ENCODE peak calls at places on chromosomes 7 and 10, in four cellular contexts. V is breast epithelium, G is Caco-2, Z is stomach. E is an unnamed sample. For H3K27me3 and H3K4me1, the result is how much of the 10 kb centered on the place peaks cover.

GRCh38 chr10:109103278-109103677 is 820.0 kb downstream of the XPNPEP1 start:
- DNase-seq in V (no peak), G (no peak), Z (no peak), E (no peak)

GRCh38 chr10:86671419-86671818 is 3.1 kb downstream of the LDB3 start:
- DNase-seq in V (no peak), G (peak), Z (peak), E (no peak)

GRCh38 chr10:101136708-101137121 is 5.6 kb downstream of the TLX1 start:
- DNase-seq in V (no peak), G (no peak), Z (no peak), E (no peak)

GRCh38 chr10:7329219-7329618 is 81.6 kb downstream of the SFMBT2 start:
- DNase-seq in V (no peak), G (no peak), Z (no peak), E (no peak)

GRCh38 chr10:119706521-119707278 is 19.1 kb upstream of the INPP5F start:
- DNase-seq in V (no peak), G (no peak), Z (no peak), E (no peak)

GRCh38 chr7:70700935-70701425 is 431.0 kb upstream of the GALNT17 start:
- DNase-seq in V (no peak), G (no peak), Z (no peak), E (no peak)

GRCh38 chr7:24917510-24918239 is 62.3 kb downstream of the OSBPL3 start:
- DNase-seq in V (no peak), G (no peak), Z (no peak), E (no peak)

GRCh38 chr7:158541330-158542010 is 46.2 kb downstream of the PTPRN2 start:
- DNase-seq in V (no peak), G (no peak), Z (no peak), E (peak)

GRCh38 chr10:129774736-129775401 is 189.2 kb downstream of the EBF3 start:
- DNase-seq in V (no peak), G (peak), Z (peak), E (no peak)

GRCh38 chr10:114603303-114603702 is 54.8 kb downstream of the ABLIM1 start:
- DNase-seq in V (no peak), G (no peak), Z (no peak), E (no peak)

GRCh38 chr7:16345979-16346958 is 75.1 kb downstream of the CRPPA start:
- DNase-seq in V (no peak), G (no peak), Z (no peak), E (no peak)

GRCh38 chr10:63297941-63298340 is 164.8 kb downstream of the NRBF2 start:
- DNase-seq in V (no peak), G (no peak), Z (no peak), E (no peak)

GRCh38 chr7:35241884-35242283 is 12.0 kb downstream of the TBX20 start:
- DNase-seq in V (no peak), G (peak), Z (no peak), E (no peak)

GRCh38 chr10:17452060-17452894 is 2.1 kb downstream of the ST8SIA6 start:
- DNase-seq in V (no peak), G (no peak), Z (no peak), E (no peak)

GRCh38 chr10:17453377-17454091 is 861 bp downstream of the ST8SIA6 start:
- DNase-seq in V (peak), G (peak), Z (peak), E (peak)

GRCh38 chr10:17454181-17454800 is at the start of gene ST8SIA6:
- DNase-seq in V (no peak), G (peak), Z (peak), E (no peak)

GRCh38 chr10:17454801-17455520 is 566 bp upstream of the ST8SIA6 start:
- DNase-seq in V (no peak), G (no peak), Z (no peak), E (no peak)

GRCh38 chr10:17453035-17453376 is 1.4 kb downstream of the ST8SIA6 start:
- DNase-seq in V (no peak), G (no peak), Z (no peak), E (no peak)
- H3K27me3 ChIP-seq in V (under half), G (under half), Z (under half), E (under half)

DNA sequence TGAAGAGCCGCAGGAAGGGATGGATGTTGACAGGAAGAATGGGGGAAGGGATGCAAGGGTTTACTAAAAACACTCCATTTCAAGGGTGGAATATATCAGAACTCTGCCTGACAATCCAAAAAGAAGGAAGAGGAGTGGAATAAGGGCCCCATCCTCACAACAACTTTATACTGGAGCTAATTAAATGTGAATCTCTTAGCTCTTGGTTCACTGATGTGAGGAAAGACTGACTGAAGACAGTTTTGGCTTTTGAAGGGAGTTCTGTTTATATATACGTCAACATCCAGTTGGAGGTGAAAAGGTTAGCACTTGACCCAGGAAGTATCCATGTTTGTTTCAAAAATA is 3.1 kb downstream of the HOXA1 start:
- DNase-seq in V (no peak), G (no peak), Z (no peak), E (no peak)
- H3K4me1 ChIP-seq in V (under half), G (under half), Z (under half), E (under half)

GRCh38 chr10:22228167-22228938 is 10.5 kb upstream of the EBLN1 start:
- DNase-seq in V (no peak), G (no peak), Z (no peak), E (no peak)
- H3K27me3 ChIP-seq in V (under half), G (under half), Z (under half), E (under half)

GRCh38 chr10:132105302-132105995 is 39.7 kb downstream of the JAKMIP3 start:
- DNase-seq in V (no peak), G (peak), Z (peak), E (no peak)

GRCh38 chr10:132104471-132105301 is 38.9 kb downstream of the JAKMIP3 start:
- DNase-seq in V (no peak), G (peak), Z (peak), E (no peak)

GRCh38 chr10:132103116-132103910 is 37.6 kb downstream of the JAKMIP3 start:
- DNase-seq in V (no peak), G (peak), Z (peak), E (no peak)

GRCh38 chr10:132102717-132103110 is 37.0 kb downstream of the JAKMIP3 start:
- DNase-seq in V (no peak), G (no peak), Z (peak), E (no peak)

GRCh38 chr10:132104062-132104461 is 38.3 kb downstream of the JAKMIP3 start:
- DNase-seq in V (no peak), G (peak), Z (peak), E (no peak)
- H3K4me1 ChIP-seq in V (under half), G (under half), Z (under half), E (under half)

GRCh38 chr7:516606-517456 is 2.8 kb downstream of the PDGFA start:
- DNase-seq in V (no peak), G (peak), Z (peak), E (no peak)

GRCh38 chr7:514242-514641 is 5.4 kb downstream of the PDGFA start:
- DNase-seq in V (no peak), G (no peak), Z (no peak), E (no peak)

GRCh38 chr7:514651-515598 is 4.7 kb downstream of the PDGFA start:
- DNase-seq in V (no peak), G (no peak), Z (peak), E (no peak)

GRCh38 chr7:516216-516605 is 3.4 kb downstream of the PDGFA start:
- DNase-seq in V (no peak), G (no peak), Z (no peak), E (no peak)

GRCh38 chr7:515628-516027 is 4.0 kb downstream of the PDGFA start:
- DNase-seq in V (no peak), G (no peak), Z (no peak), E (no peak)
- H3K27me3 ChIP-seq in V (under half), G (under half), Z (under half), E (under half)

DNA sequence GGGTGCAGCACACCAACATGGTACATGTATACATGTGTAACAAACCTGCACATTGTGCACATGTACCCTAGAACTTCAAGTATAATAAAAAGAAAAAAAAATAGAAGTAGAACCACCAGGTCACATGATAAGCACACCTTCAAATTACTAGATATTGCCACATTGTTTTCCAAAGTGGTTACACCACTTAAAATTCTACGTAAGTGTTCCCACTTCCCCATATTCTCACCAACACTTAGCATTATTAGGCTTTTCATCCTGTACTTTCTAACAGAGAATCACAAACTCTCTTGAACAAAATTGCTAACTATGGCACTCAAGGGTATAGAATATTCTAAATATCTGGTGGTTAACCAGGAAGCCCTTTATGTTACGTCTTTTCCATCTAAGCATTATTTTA is 22.6 kb downstream of the SH3PXD2A start:
- DNase-seq in V (no peak), G (no peak), Z (no peak), E (no peak)
- H3K4me1 ChIP-seq in V (under half), G (half or more), Z (under half), E (under half)